ENCODE peak calls at places on chromosomes 13 and 19, in six cellular contexts. D, V, O, P, B and S are unnamed samples.
A peak's percentile ranks its signal among the peaks of the same experiment; 100 is the strongest.

GRCh38 chr19:12766051-12766521 is 9.3 kb downstream of the HOOK2 start:
- DNase-seq in B (no peak), O (peak; percentile 90), V (no peak), P (no peak), D (peak; percentile 81), S (no peak)

GRCh38 chr19:38429055-38429810 is 3.2 kb upstream of the RASGRP4 start:
- DNase-seq in V (no peak), B (no peak), D (no peak), O (no peak), P (no peak), S (no peak)

GRCh38 chr13:41053384-41053826 is 7.9 kb upstream of the WBP4 start:
- DNase-seq in O (no peak), P (no peak), V (no peak), B (no peak), D (peak; percentile 77), S (no peak)

GRCh38 chr19:27851002-27851481 is 1361.9 kb downstream of the UQCRFS1 start:
- DNase-seq in V (no peak), P (no peak), O (no peak), D (no peak), B (no peak), S (no peak)

GRCh38 chr13:83184819-83185218 is 697.5 kb downstream of the SLITRK1 start:
- DNase-seq in D (peak; percentile 74), O (no peak), B (no peak), V (peak; percentile 29), P (no peak), S (no peak)

GRCh38 chr19:1315470-1316166 is 29.9 kb downstream of the EFNA2 start:
- DNase-seq in O (peak; percentile 31), P (no peak), V (peak; percentile 50), D (peak; percentile 48), B (no peak), S (no peak)

GRCh38 chr13:110126391-110126961 is 180.5 kb downstream of the COL4A1 start:
- DNase-seq in D (peak; percentile 98), O (no peak), P (no peak), V (peak; percentile 99), B (no peak), S (no peak)

GRCh38 chr13:113555141-113555540 is 29.4 kb upstream of the TFDP1 start:
- DNase-seq in V (no peak), B (no peak), O (no peak), D (no peak), P (no peak), S (no peak)

GRCh38 chr13:92074658-92075057 is 676.2 kb downstream of the GPC5 start:
- DNase-seq in O (no peak), P (no peak), V (no peak), B (no peak), D (peak; percentile 11), S (no peak)

GRCh38 chr19:46337487-46337886 is 9.4 kb upstream of the PPP5C start:
- DNase-seq in B (no peak), V (no peak), P (no peak), O (no peak), D (no peak), S (no peak)

GRCh38 chr19:37243206-37243632 is 25.2 kb downstream of the ZNF383 start:
- DNase-seq in O (no peak), V (no peak), P (no peak), B (no peak), D (no peak), S (no peak)

GRCh38 chr13:45989607-45990006 is 62.9 kb downstream of the ZC3H13 start:
- DNase-seq in O (no peak), V (peak; percentile 65), B (no peak), P (no peak), D (peak; percentile 77), S (no peak)

GRCh38 chr19:33501957-33502356 is 19.6 kb downstream of the PEPD start:
- DNase-seq in B (no peak), D (no peak), P (no peak), O (no peak), V (no peak), S (no peak)

GRCh38 chr19:50039968-50040367 is 14.2 kb downstream of the ZNF473 start:
- DNase-seq in D (no peak), B (no peak), P (no peak), O (no peak), V (no peak), S (no peak)

GRCh38 chr19:49097453-49098288 is 12.4 kb downstream of the SNRNP70 start:
- DNase-seq in O (peak; percentile 74), D (peak; percentile 80), V (peak; percentile 45), B (no peak), P (peak; percentile 71), S (peak; percentile 62)

GRCh38 chr13:90302113-90302512 is 1045.4 kb upstream of the MIR17HG start:
- DNase-seq in D (peak; percentile 80), P (no peak), O (no peak), B (no peak), V (peak; percentile 86), S (no peak)

GRCh38 chr13:93927431-93927830 is 552.1 kb downstream of the DCT start:
- DNase-seq in P (no peak), D (no peak), O (no peak), B (no peak), V (peak; percentile 62), S (no peak)

GRCh38 chr13:72204291-72204690 is 337.3 kb upstream of the DACH1 start:
- DNase-seq in V (peak; percentile 80), D (peak; percentile 26), P (no peak), B (no peak), O (no peak), S (no peak)

GRCh38 chr19:38877781-38878574 is at the start of gene RINL:
- DNase-seq in O (peak; percentile 71), D (no peak), P (peak; percentile 76), V (no peak), B (no peak), S (peak; percentile 52)

GRCh38 chr19:28396259-28396940 is 816.6 kb downstream of the UQCRFS1 start:
- DNase-seq in O (no peak), D (no peak), V (no peak), P (no peak), B (no peak), S (no peak)

DNA sequence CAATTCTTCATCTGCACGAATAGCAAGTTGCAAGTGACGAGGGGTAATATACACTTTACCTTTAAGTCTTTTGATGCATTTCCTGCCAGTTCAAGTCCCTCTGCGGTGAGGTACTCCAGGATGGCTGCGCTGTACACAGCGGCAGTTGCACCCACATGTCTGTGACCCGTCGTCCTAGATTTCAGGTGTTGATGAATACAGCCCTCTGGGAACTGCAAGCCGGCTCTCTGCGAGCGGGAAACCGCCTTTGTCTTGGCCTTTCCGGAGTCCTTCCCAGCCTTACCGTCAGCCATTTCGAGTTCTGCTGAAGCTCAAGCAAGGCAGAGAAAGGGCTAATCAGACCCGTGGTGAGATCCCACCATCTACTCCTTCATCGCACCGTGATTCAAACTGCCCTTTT is 14.8 kb downstream of the UBAC2 start:
- DNase-seq in V (no peak), B (no peak), D (no peak), O (peak; percentile 70), P (peak; percentile 80), S (peak; percentile 61)
- H3K4me3 ChIP-seq in V (no peak overlapping the region), B (no peak overlapping the region), D (no peak overlapping the region), O (peak overlapping the region; percentile 65), P (peak overlapping the region; percentile 53), S (peak overlapping the region; percentile 42)

DNA sequence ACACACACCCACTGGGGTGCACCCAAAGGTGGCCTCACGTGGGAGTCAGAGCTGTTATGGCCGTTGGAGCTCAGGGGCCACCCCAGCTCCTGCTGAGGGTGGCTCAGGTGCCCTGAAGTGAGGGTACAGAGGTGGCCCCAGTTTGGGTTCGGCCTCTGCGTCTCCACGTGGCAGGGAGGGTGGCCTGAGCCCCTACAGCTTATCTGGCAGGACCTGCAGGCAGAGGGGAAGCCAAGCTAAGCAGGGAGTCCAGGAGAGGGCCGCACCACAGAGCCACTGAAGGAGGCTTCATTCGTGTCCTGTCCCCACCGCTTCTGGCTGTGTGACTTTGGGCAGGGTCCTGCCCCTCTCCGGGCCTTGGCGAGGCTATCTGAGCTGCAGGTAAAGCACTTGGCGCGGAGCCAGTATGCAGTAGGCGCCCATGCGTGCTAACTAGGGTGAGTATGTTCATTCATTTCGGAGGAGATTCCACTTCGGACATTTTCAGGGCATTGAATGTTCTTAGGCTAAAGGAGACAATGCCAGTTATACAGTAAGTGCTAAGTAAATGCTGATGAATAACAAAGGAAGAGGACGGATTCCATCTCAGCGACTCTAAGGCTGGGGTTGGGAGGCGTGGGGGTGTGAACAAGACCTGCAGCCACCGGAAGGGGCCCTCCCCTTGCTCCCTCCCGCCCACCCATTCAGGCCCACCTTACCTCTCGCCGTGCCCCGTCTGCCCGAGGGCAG is 4.9 kb downstream of the REX1BD start:
- DNase-seq in P (no peak), B (no peak), V (no peak), D (no peak), O (no peak), S (no peak)
- H3K4me3 ChIP-seq in P (no peak overlapping the region), B (peak overlapping the region; percentile 39), V (no peak overlapping the region), D (no peak overlapping the region), O (no peak overlapping the region), S (no peak overlapping the region)

DNA sequence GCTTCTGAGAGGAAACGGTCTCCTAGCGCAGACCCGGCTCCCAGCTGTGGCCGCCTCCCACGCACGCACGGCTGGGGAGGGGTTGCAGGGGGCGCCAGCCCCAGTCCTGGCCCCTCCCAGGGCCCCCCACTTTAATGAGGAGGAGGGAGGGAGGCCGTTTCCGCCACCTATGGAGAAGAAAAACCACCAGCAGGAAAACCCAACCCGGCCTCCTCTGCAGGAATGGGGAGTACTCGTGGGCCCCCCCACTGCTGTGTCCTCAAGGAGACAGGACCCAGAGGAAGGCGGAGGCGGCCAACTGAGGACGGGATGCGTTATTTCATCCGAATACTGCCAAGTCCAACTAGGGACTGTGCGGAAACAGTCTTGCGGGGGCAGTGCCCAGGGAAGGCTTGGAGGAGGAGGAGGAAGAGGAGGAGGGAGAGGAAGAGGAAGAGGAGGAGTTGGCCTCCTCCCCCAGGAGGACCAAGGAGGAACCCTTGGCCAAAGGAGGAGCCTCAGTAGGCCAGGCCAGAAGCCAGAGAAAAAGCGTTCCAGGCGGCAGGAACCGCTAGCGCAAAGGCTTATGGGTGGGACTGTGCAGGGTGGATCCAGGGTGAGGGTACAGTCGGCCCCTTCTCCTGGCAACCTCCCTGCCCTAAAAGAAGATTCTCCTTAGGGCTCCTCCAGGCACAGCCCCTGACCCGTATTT is 3.9 kb upstream of the SSBP4 start:
- DNase-seq in P (no peak), B (no peak), V (peak; percentile 59), O (no peak), D (peak; percentile 97), S (no peak)
- H3K4me3 ChIP-seq in P (no peak overlapping the region), B (peak overlapping the region; percentile 7), V (peak overlapping the region; percentile 24), O (peak overlapping the region; percentile 23), D (peak overlapping the region; percentile 47), S (no peak overlapping the region)

DNA sequence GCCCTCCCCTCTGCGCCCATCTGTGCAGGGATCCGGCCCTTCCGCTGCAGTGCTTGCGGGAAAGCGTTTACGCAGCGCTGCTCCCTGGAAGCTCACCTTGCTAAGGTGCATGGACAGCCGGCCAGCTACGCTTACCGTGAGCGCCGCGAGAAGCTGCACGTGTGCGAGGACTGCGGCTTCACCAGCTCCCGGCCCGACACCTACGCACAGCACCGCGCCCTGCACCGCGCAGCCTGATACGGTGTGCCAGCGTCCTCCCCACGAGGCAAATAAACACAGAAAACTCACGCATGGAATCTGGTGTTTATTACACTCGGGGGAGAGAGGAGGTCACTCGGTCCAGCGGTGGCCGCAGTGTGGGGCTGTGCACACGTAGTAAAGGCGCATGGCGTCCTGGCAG is 1.2 kb downstream of the POLR2I start:
- DNase-seq in V (no peak), P (no peak), D (no peak), B (no peak), O (no peak), S (no peak)
- H3K4me3 ChIP-seq in V (peak overlapping the region; percentile 72), P (peak overlapping the region; percentile 97), D (peak overlapping the region; percentile 94), B (peak overlapping the region; percentile 56), O (peak overlapping the region; percentile 71), S (peak overlapping the region; percentile 80)